ENCODE peak calls at places on chromosomes 13 and 19, in nine cellular contexts. O, J, S, W, M, G, Q, N and A are unnamed samples.

GRCh38 chr13:51360489-51360888 is 21.0 kb downstream of the SERPINE3 start:
- DNase-seq in J (no peak), W (no peak), G (no peak), M (no peak), Q (no peak), O (no peak), N (no peak), S (no peak), A (no peak)

GRCh38 chr13:19605161-19605955 is 28.1 kb upstream of the MPHOSPH8 start:
- DNase-seq in G (no peak), O (no peak), J (no peak), Q (no peak), S (no peak), M (no peak), N (no peak), W (no peak), A (no peak)

GRCh38 chr13:109725297-109725696 is 61.1 kb downstream of the IRS2 start:
- DNase-seq in M (no peak), S (no peak), O (no peak), J (no peak), Q (no peak), W (no peak), N (no peak), G (no peak), A (peak)

GRCh38 chr19:55173717-55174409 is 6.2 kb downstream of the SYT5 start:
- DNase-seq in S (no peak), M (no peak), J (peak), W (peak), O (no peak), N (peak), G (peak), Q (peak), A (no peak)

GRCh38 chr19:1232652-1233360 is 5.0 kb downstream of the CBARP start:
- DNase-seq in J (peak), G (no peak), Q (peak), S (no peak), N (no peak), W (no peak), O (no peak), M (no peak), A (no peak)

GRCh38 chr19:15291666-15292065 is 40.7 kb downstream of the BRD4 start:
- DNase-seq in M (no peak), O (no peak), J (no peak), W (no peak), G (no peak), S (no peak), Q (no peak), N (no peak), A (no peak)

GRCh38 chr13:20760872-20761271 is 12.9 kb downstream of the EEF1AKMT1 start:
- DNase-seq in W (no peak), O (no peak), J (no peak), Q (no peak), G (no peak), N (no peak), S (no peak), M (no peak), A (no peak)

GRCh38 chr19:3057275-3057714 is 5.0 kb downstream of the TLE5 start:
- DNase-seq in S (no peak), N (no peak), W (no peak), J (no peak), O (no peak), M (no peak), Q (peak), G (no peak), A (peak)

GRCh38 chr13:42859760-42860159 is 78.4 kb downstream of the FAM216B start:
- DNase-seq in M (no peak), W (no peak), O (no peak), Q (no peak), J (no peak), S (no peak), G (no peak), N (no peak), A (no peak)

GRCh38 chr19:765179-765738 is 14.3 kb downstream of the MISP start:
- DNase-seq in O (no peak), Q (no peak), S (no peak), G (no peak), N (no peak), W (no peak), J (no peak), M (no peak), A (no peak)

GRCh38 chr13:99687728-99688397 is 186.6 kb downstream of the TM9SF2 start:
- DNase-seq in J (peak), S (no peak), Q (peak), W (no peak), N (no peak), G (peak), O (no peak), M (no peak), A (no peak)

GRCh38 chr19:40542197-40542859 is 34.3 kb upstream of the SHKBP1 start:
- DNase-seq in J (no peak), W (no peak), O (no peak), G (no peak), N (no peak), M (no peak), Q (peak), S (no peak), A (no peak)

GRCh38 chr13:72590091-72590490 is 137.3 kb downstream of the MZT1 start:
- DNase-seq in Q (no peak), J (no peak), N (no peak), M (no peak), S (no peak), W (no peak), O (no peak), G (no peak), A (no peak)